ENCODE peak calls at places on chromosomes 1 and 21, in four cellular contexts. One of them, this sample, is unnamed.

GRCh38 chr1:171140466-171140865 is 44.6 kb upstream of the FMO2 start:
- DNase-seq in WTC11: no peak
- DNase-seq in A549: no peak
- DNase-seq in K562: no peak
- DNase-seq in this sample: no peak

GRCh38 chr21:46065215-46065992 is 32.5 kb upstream of the COL6A2 start:
- DNase-seq in K562: no peak
- DNase-seq in WTC11: no peak
- DNase-seq in A549: no peak
- DNase-seq in this sample: no peak

GRCh38 chr1:86822463-86822862 is 91.5 kb downstream of the SELENOF start:
- DNase-seq in WTC11: no peak
- DNase-seq in K562: no peak
- DNase-seq in A549: no peak
- DNase-seq in this sample: no peak

GRCh38 chr1:79790950-79791349 is 784.4 kb upstream of the ADGRL4 start:
- DNase-seq in A549: no peak
- DNase-seq in K562: no peak
- DNase-seq in WTC11: no peak
- DNase-seq in this sample: no peak

GRCh38 chr1:105362438-105362837 is 1612.7 kb downstream of the AMY1C start:
- DNase-seq in K562: no peak
- DNase-seq in A549: no peak
- DNase-seq in WTC11: no peak
- DNase-seq in this sample: no peak

GRCh38 chr1:231817813-231818212 is 191.2 kb downstream of the DISC1 start:
- DNase-seq in A549: no peak
- DNase-seq in K562: no peak
- DNase-seq in WTC11: no peak
- DNase-seq in this sample: no peak

GRCh38 chr1:118116401-118116800 is 68.6 kb downstream of the SPAG17 start:
- DNase-seq in WTC11: no peak
- DNase-seq in K562: no peak
- DNase-seq in A549: no peak
- DNase-seq in this sample: no peak

GRCh38 chr1:100710881-100711660 is 8.5 kb upstream of the VCAM1 start:
- DNase-seq in WTC11: no peak
- DNase-seq in A549: no peak
- DNase-seq in K562: no peak
- DNase-seq in this sample: no peak

GRCh38 chr1:17662296-17662695 is 92.8 kb upstream of the ACTL8 start:
- DNase-seq in K562: no peak
- DNase-seq in WTC11: no peak
- DNase-seq in A549: no peak
- DNase-seq in this sample: no peak

GRCh38 chr1:208837242-208837641 is 593.1 kb upstream of the PLXNA2 start:
- DNase-seq in WTC11: no peak
- DNase-seq in A549: no peak
- DNase-seq in K562: no peak
- DNase-seq in this sample: no peak

GRCh38 chr21:34807146-34807880 is 138.5 kb downstream of the CLIC6 start:
- DNase-seq in WTC11: no peak
- DNase-seq in K562: no peak
- DNase-seq in A549: peak; percentile 78
- DNase-seq in this sample: no peak

GRCh38 chr1:10646347-10646861 is 150.0 kb downstream of the CASZ1 start:
- DNase-seq in WTC11: no peak
- DNase-seq in K562: peak; percentile 72
- DNase-seq in A549: peak; percentile 31
- DNase-seq in this sample: no peak

GRCh38 chr21:25999935-26000582 is 170.5 kb downstream of the APP start:
- DNase-seq in A549: no peak
- DNase-seq in WTC11: no peak
- DNase-seq in K562: no peak
- DNase-seq in this sample: no peak

GRCh38 chr1:31795801-31796621 is 19.8 kb downstream of the SPOCD1 start:
- DNase-seq in A549: no peak
- DNase-seq in K562: peak; percentile 67
- DNase-seq in WTC11: no peak
- DNase-seq in this sample: no peak

GRCh38 chr1:150678988-150679387 is 18.0 kb downstream of the GOLPH3L start:
- DNase-seq in K562: no peak
- DNase-seq in WTC11: no peak
- DNase-seq in A549: no peak
- DNase-seq in this sample: no peak

GRCh38 chr1:236774926-236775325 is 20.2 kb upstream of the MTR start:
- DNase-seq in A549: no peak
- DNase-seq in K562: peak; percentile 49
- DNase-seq in WTC11: no peak
- DNase-seq in this sample: peak; percentile 24

GRCh38 chr1:6105218-6105679 is 59.6 kb downstream of the KCNAB2 start:
- DNase-seq in A549: no peak
- DNase-seq in WTC11: no peak
- DNase-seq in K562: no peak
- DNase-seq in this sample: no peak

GRCh38 chr1:182229907-182230522 is 161.6 kb downstream of the GLUL start:
- DNase-seq in K562: no peak
- DNase-seq in WTC11: no peak
- DNase-seq in A549: no peak
- DNase-seq in this sample: no peak

GRCh38 chr1:110338200-110339039 is 757 bp upstream of the RBM15 start:
- DNase-seq in WTC11: peak; percentile 92
- DNase-seq in A549: peak; percentile 84
- DNase-seq in K562: peak; percentile 99
- DNase-seq in this sample: peak; percentile 87

GRCh38 chr1:11719313-11720032 is 16.5 kb upstream of the AGTRAP start:
- DNase-seq in WTC11: peak; percentile 81
- DNase-seq in K562: peak; percentile 85
- DNase-seq in A549: no peak
- DNase-seq in this sample: no peak

GRCh38 chr1:159076753-159077656 is at the start of gene AIM2:
- DNase-seq in A549: no peak
- DNase-seq in WTC11: no peak
- DNase-seq in K562: peak; percentile 93
- DNase-seq in this sample: no peak

GRCh38 chr1:24868016-24868875 is 61.8 kb downstream of the RUNX3 start:
- DNase-seq in K562: no peak
- DNase-seq in A549: no peak
- DNase-seq in WTC11: no peak
- DNase-seq in this sample: no peak

GRCh38 chr21:37849703-37850102 is 66.6 kb downstream of the KCNJ6 start:
- DNase-seq in A549: no peak
- DNase-seq in WTC11: no peak
- DNase-seq in K562: no peak
- DNase-seq in this sample: no peak

GRCh38 chr1:29543586-29543985 is 307.3 kb downstream of the PTPRU start:
- DNase-seq in A549: no peak
- DNase-seq in WTC11: no peak
- DNase-seq in K562: no peak
- DNase-seq in this sample: no peak

GRCh38 chr1:69459244-69459643 is 108.5 kb upstream of the LRRC7 start:
- DNase-seq in K562: no peak
- DNase-seq in WTC11: no peak
- DNase-seq in A549: no peak
- DNase-seq in this sample: no peak

GRCh38 chr1:17010601-17011438 is 908 bp downstream of the ATP13A2 start:
- DNase-seq in K562: peak; percentile 22
- DNase-seq in WTC11: no peak
- DNase-seq in A549: no peak
- DNase-seq in this sample: no peak

GRCh38 chr21:43644609-43645008 is 14.7 kb downstream of the HSF2BP start:
- DNase-seq in K562: no peak
- DNase-seq in WTC11: no peak
- DNase-seq in A549: no peak
- DNase-seq in this sample: no peak

GRCh38 chr21:18155508-18156193 is 89.0 kb upstream of the CHODL start:
- DNase-seq in WTC11: no peak
- DNase-seq in K562: no peak
- DNase-seq in A549: no peak
- DNase-seq in this sample: no peak

GRCh38 chr1:209550519-209550918 is 33.0 kb upstream of the CAMK1G start:
- DNase-seq in K562: no peak
- DNase-seq in A549: no peak
- DNase-seq in WTC11: no peak
- DNase-seq in this sample: no peak

GRCh38 chr1:148289647-148290046 is 137.6 kb upstream of the NBPF11 start:
- DNase-seq in K562: no peak
- DNase-seq in WTC11: no peak
- DNase-seq in A549: no peak
- DNase-seq in this sample: no peak

GRCh38 chr1:161197560-161198205 is 1.2 kb downstream of the ADAMTS4 start:
- DNase-seq in K562: no peak
- DNase-seq in A549: no peak
- DNase-seq in WTC11: no peak
- DNase-seq in this sample: no peak

GRCh38 chr1:218242171-218242570 is 42.9 kb upstream of the RRP15 start:
- DNase-seq in WTC11: no peak
- DNase-seq in A549: no peak
- DNase-seq in K562: no peak
- DNase-seq in this sample: no peak

GRCh38 chr1:41319106-41319755 is 42.0 kb upstream of the FOXO6 start:
- DNase-seq in WTC11: no peak
- DNase-seq in A549: no peak
- DNase-seq in K562: no peak
- DNase-seq in this sample: no peak

GRCh38 chr1:182739545-182739944 is 50.0 kb upstream of the NPL start:
- DNase-seq in WTC11: peak; percentile 35
- DNase-seq in A549: no peak
- DNase-seq in K562: peak; percentile 70
- DNase-seq in this sample: peak; percentile 44

GRCh38 chr1:184965889-184966860 is 8.1 kb downstream of the NIBAN1 start:
- DNase-seq in K562: no peak
- DNase-seq in WTC11: no peak
- DNase-seq in A549: no peak
- DNase-seq in this sample: no peak

GRCh38 chr1:6490181-6491075 is 1.0 kb downstream of the PLEKHG5 start:
- DNase-seq in A549: peak; percentile 62
- DNase-seq in K562: peak; percentile 74
- DNase-seq in WTC11: peak; percentile 86
- DNase-seq in this sample: peak; percentile 54

GRCh38 chr1:121458291-121459048 is 273.7 kb downstream of the SRGAP2C start:
- DNase-seq in K562: no peak
- DNase-seq in A549: no peak
- DNase-seq in WTC11: no peak
- DNase-seq in this sample: no peak

GRCh38 chr1:244672961-244673695 is 20.2 kb downstream of the DESI2 start:
- DNase-seq in K562: no peak
- DNase-seq in WTC11: no peak
- DNase-seq in A549: no peak
- DNase-seq in this sample: no peak
- TF ChIP-seq HMGXB4 in K562: no peak
- TF ChIP-seq HMGXB4 in WTC11: no peak
- TF ChIP-seq HMGXB4 in A549: no peak
- TF ChIP-seq HMGXB4 in this sample: no peak

GRCh38 chr1:91651671-91652071 is 151.0 kb downstream of the CDC7 start:
- DNase-seq in A549: no peak
- DNase-seq in K562: peak; percentile 64
- DNase-seq in WTC11: peak; percentile 17
- DNase-seq in this sample: no peak
- TF ChIP-seq HMGXB4 in A549: no peak
- TF ChIP-seq HMGXB4 in K562: no peak
- TF ChIP-seq HMGXB4 in WTC11: no peak
- TF ChIP-seq HMGXB4 in this sample: no peak

GRCh38 chr1:155709391-155709790 is 20.5 kb downstream of the DAP3 start:
- DNase-seq in K562: no peak
- DNase-seq in WTC11: no peak
- DNase-seq in A549: no peak
- DNase-seq in this sample: no peak

GRCh38 chr1:155706101-155706619 is 17.3 kb downstream of the DAP3 start:
- DNase-seq in WTC11: no peak
- DNase-seq in K562: no peak
- DNase-seq in A549: no peak
- DNase-seq in this sample: no peak
- TF ChIP-seq HMGXB4 in WTC11: no peak
- TF ChIP-seq HMGXB4 in K562: no peak
- TF ChIP-seq HMGXB4 in A549: no peak
- TF ChIP-seq HMGXB4 in this sample: no peak

GRCh38 chr21:42216726-42217572 is 2.0 kb upstream of the ABCG1 start:
- DNase-seq in WTC11: no peak
- DNase-seq in K562: no peak
- DNase-seq in A549: no peak
- DNase-seq in this sample: no peak

GRCh38 chr21:42213082-42213774 is 5.7 kb upstream of the ABCG1 start:
- DNase-seq in WTC11: no peak
- DNase-seq in K562: no peak
- DNase-seq in A549: no peak
- DNase-seq in this sample: no peak

GRCh38 chr21:42215942-42216725 is 2.8 kb upstream of the ABCG1 start:
- DNase-seq in WTC11: no peak
- DNase-seq in A549: no peak
- DNase-seq in K562: no peak
- DNase-seq in this sample: no peak

GRCh38 chr21:42214081-42214750 is 4.7 kb upstream of the ABCG1 start:
- DNase-seq in WTC11: no peak
- DNase-seq in A549: no peak
- DNase-seq in K562: no peak
- DNase-seq in this sample: no peak

DNA sequence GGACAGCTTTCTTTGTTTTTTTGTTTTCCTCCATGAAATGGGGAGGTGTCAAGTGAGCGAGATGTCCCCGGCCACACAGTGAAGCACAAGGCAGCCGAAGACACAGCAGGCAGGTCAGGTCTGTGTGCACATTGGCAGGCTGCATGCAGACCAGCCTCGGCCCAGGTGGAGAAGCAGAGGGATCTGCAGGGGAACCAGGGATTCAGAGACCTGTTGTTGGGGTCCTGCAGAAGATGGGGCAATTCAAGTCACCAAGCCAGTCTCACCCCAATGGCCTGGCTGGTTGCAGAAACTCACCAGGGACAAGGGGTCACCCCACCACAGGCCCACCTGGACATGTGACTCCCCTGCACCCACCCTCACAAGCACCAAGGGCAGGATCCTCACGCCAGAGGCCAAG is 4.0 kb upstream of the ABCG1 start:
- DNase-seq in A549: no peak
- DNase-seq in WTC11: no peak
- DNase-seq in K562: no peak
- DNase-seq in this sample: no peak
- TF ChIP-seq HMGXB4 in A549: no peak
- TF ChIP-seq HMGXB4 in WTC11: no peak
- TF ChIP-seq HMGXB4 in K562: no peak
- TF ChIP-seq HMGXB4 in this sample: no peak

DNA sequence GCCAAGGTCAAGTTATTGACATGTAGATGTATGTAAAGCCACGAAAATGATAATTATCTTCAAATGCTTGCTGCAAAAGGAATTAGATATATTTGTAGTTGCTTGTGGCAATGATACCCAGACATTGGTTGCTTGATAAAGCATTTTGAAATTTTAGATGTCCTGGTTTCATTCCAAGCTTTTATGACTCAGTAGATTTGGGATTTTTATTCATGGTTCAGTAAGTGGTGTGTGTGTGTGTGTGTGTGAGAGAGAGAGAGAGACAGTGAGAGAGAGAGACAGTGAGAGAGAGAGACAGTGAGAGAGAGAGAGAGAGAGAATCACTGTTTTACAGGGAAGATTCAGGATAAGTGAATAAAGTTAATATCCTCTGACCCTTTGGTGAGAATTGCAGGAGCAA is 498.2 kb upstream of the C1orf87 start:
- DNase-seq in WTC11: no peak
- DNase-seq in A549: no peak
- DNase-seq in K562: no peak
- DNase-seq in this sample: no peak
- TF ChIP-seq HMGXB4 in WTC11: no peak
- TF ChIP-seq HMGXB4 in A549: no peak
- TF ChIP-seq HMGXB4 in K562: no peak
- TF ChIP-seq HMGXB4 in this sample: no peak